ENCODE peak calls at places on chromosomes 1 and 21, in five cellular contexts. Q is IMR-90, I is HepG2, M is A549, D is H1. R is an unnamed sample.

GRCh38 chr1:6384962-6385672 is 8.4 kb downstream of the ACOT7 start:
- DNase-seq in M (no peak), I (no peak), D (no peak), Q (no peak), R (no peak)

GRCh38 chr1:65694126-65694525 is 98.6 kb upstream of the PDE4B start:
- DNase-seq in I (no peak), D (no peak), M (no peak), Q (no peak), R (no peak)

GRCh38 chr1:148162363-148162762 is 10.3 kb upstream of the NBPF11 start:
- DNase-seq in M (no peak), Q (no peak), D (no peak), I (no peak), R (no peak)

GRCh38 chr1:17719874-17720273 is 35.3 kb upstream of the ACTL8 start:
- DNase-seq in D (no peak), I (no peak), Q (peak), M (no peak), R (no peak)

GRCh38 chr1:12475158-12475934 is 142.7 kb downstream of the DHRS3 start:
- DNase-seq in D (no peak), M (no peak), I (peak), Q (no peak), R (peak)

GRCh38 chr1:202263628-202264027 is 70.0 kb downstream of the LGR6 start:
- DNase-seq in D (no peak), I (no peak), Q (no peak), M (no peak), R (no peak)

GRCh38 chr1:209413062-209413461 is 170.5 kb upstream of the CAMK1G start:
- DNase-seq in Q (no peak), M (no peak), D (no peak), I (no peak), R (no peak)

GRCh38 chr1:234709473-234710279 is 99.7 kb upstream of the IRF2BP2 start:
- DNase-seq in D (no peak), M (no peak), Q (no peak), I (no peak), R (peak)

GRCh38 chr1:48202030-48202752 is 20.3 kb upstream of the SLC5A9 start:
- DNase-seq in Q (peak), D (no peak), M (peak), I (peak), R (peak)
- TF ChIP-seq MAFK in Q (no peak), D (no peak), M (no peak), I (no peak), R (no peak)

GRCh38 chr21:34279883-34280282 is 83.9 kb upstream of the KCNE2 start:
- DNase-seq in D (no peak), Q (no peak), I (no peak), M (no peak), R (no peak)

GRCh38 chr21:34279285-34279684 is 84.5 kb upstream of the KCNE2 start:
- DNase-seq in I (no peak), Q (no peak), M (no peak), D (no peak), R (no peak)

GRCh38 chr21:34282223-34282622 is 81.6 kb upstream of the KCNE2 start:
- DNase-seq in M (no peak), Q (peak), D (no peak), I (no peak), R (no peak)

GRCh38 chr21:34280987-34281386 is 82.8 kb upstream of the KCNE2 start:
- DNase-seq in I (no peak), D (no peak), M (no peak), Q (no peak), R (no peak)

GRCh38 chr21:34280389-34280795 is 83.4 kb upstream of the KCNE2 start:
- DNase-seq in I (no peak), Q (no peak), D (no peak), M (no peak), R (no peak)
- TF ChIP-seq MAFK in I (no peak), Q (no peak), D (no peak), M (no peak), R (no peak)

GRCh38 chr1:16125088-16125470 is 30.8 kb downstream of the EPHA2 start:
- DNase-seq in D (no peak), Q (no peak), I (no peak), M (no peak), R (no peak)

GRCh38 chr1:16120940-16121410 is 34.9 kb downstream of the EPHA2 start:
- DNase-seq in D (no peak), M (no peak), I (peak), Q (no peak), R (no peak)

GRCh38 chr1:16124377-16125087 is 31.3 kb downstream of the EPHA2 start:
- DNase-seq in D (no peak), I (no peak), Q (no peak), M (no peak), R (no peak)

GRCh38 chr1:16122361-16122881 is 33.4 kb downstream of the EPHA2 start:
- DNase-seq in M (no peak), D (no peak), I (no peak), Q (peak), R (no peak)

GRCh38 chr1:16122916-16123315 is 33.0 kb downstream of the EPHA2 start:
- DNase-seq in I (no peak), Q (peak), M (no peak), D (no peak), R (no peak)
- TF ChIP-seq MAFK in I (no peak), Q (no peak), M (no peak), D (no peak), R (no peak)

GRCh38 chr21:18204931-18205330 is 39.7 kb upstream of the CHODL start:
- DNase-seq in M (no peak), Q (no peak), D (no peak), I (no peak), R (no peak)
- TF ChIP-seq MAFK in M (no peak), Q (no peak), D (no peak), I (no peak), R (no peak)

DNA sequence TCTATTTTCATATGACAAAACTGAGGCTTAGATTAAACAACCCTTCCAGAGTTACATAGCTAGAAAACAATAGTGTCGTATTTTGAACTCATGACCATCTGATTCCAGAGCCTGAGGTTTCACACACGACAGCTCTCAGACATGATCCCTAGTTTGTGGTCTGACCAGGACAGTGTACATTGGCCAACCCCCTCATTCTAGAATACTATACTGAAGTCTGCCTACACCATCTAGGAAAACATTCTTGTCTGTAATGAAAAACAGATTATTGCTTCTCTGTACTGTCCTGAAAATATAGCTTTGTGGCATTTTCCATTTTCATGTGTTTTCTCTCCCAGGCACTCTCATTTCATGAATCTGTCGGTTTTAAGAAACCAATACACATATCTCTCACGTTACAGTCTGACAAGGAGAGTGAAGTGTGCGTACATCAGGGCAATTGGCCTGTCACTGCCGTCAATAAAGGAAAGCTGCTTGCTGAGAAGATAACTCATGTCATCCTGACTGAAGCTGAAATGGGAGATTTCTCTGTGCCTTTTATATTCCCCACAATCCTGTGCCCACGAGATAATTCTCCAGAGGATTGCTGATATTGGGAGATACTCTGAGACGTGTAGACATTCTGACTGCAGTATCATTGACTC is 585.6 kb downstream of the PLPP3 start:
- DNase-seq in Q (no peak), M (no peak), I (no peak), D (no peak), R (no peak)
- TF ChIP-seq MAFK in Q (no peak), M (no peak), I (no peak), D (no peak), R (no peak)

DNA sequence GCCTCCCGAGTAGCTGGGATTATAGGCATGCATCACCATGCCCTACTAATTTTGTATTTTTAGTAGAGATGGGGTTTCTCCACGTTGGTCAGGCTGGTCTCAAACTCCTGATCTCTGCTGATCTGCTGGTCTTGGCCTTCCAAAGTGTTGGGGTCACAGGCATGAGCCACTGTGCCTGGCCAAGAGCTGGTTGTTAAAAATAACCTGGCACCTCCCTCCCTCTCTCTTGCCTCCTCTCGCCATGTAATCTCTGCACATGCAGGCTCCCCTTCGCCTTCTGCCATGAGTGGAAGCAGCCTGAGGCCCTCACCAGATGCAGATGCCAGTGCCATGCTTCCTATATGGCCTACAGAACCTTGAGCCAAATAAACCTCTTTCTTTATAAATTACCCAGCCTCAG is 74.7 kb upstream of the TLR5 start:
- DNase-seq in I (no peak), M (no peak), D (no peak), Q (no peak), R (no peak)
- TF ChIP-seq MAFK in I (no peak), M (no peak), D (no peak), Q (no peak), R (no peak)

DNA sequence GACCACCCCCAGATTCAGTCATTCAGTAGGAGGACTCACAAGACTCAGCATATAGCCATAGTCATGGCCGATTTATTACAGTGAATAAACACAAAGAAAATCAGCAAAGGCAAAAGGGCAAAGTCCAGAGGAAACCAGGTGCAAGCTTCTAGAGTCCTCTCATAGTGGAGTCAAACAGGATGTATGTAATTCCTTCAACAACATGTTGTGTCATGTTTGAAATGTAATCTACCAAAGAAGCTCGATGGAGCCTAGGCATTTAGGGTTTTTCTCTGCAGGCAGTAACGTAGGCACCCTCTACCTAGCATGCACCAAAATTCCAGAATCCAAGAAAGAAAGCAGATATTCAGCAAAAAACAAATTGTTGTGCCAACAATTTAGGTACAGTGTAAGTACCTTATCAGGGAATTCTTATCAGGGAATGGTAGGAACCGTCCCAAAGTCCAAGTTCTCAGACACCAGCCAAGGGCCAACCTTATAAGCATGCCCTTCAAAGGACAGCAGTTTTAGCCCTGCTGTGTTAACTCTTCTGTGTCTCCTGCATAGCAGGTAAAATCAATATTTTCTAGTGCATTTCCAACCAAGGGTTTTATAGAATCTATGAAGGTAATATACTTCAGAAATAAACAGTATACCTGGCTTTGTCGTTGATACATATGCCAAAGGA is 16.1 kb upstream of the SLAMF6 start:
- DNase-seq in M (no peak), I (peak), Q (no peak), D (no peak), R (no peak)
- TF ChIP-seq MAFK in M (no peak), I (no peak), Q (no peak), D (no peak), R (no peak)